ENCODE peak calls at places on chromosome 1, in four cellular contexts. G is NT2/D1, F is H1, L is GM12878. U is an unnamed sample.

GRCh38 chr1:160046494-160047115 is 14.8 kb upstream of the PIGM start:
- DNase-seq in F (no peak), G (no peak), L (no peak), U (peak)

GRCh38 chr1:86151427-86151826 is 5.1 kb downstream of the COL24A1 start:
- DNase-seq in G (no peak), L (no peak), F (no peak), U (no peak)

GRCh38 chr1:94982403-94982802 is 55.5 kb upstream of the CNN3 start:
- DNase-seq in F (no peak), G (no peak), L (no peak), U (no peak)

GRCh38 chr1:215992620-215993019 is 425.5 kb downstream of the KCTD3 start:
- DNase-seq in L (no peak), G (peak), F (no peak), U (peak)

GRCh38 chr1:234532511-234532922 is 53.5 kb upstream of the TARBP1 start:
- DNase-seq in F (no peak), L (no peak), G (no peak), U (no peak)

GRCh38 chr1:8370046-8370881 is 52.4 kb downstream of the SLC45A1 start:
- DNase-seq in L (no peak), F (no peak), G (no peak), U (no peak)

GRCh38 chr1:175195798-175196197 is 3.2 kb upstream of the KIAA0040 start:
- DNase-seq in G (no peak), L (no peak), F (no peak), U (no peak)

GRCh38 chr1:211305044-211305443 is 21.6 kb upstream of the TRAF5 start:
- DNase-seq in G (no peak), F (no peak), L (no peak), U (peak)

GRCh38 chr1:118504231-118504644 is 319.2 kb upstream of the SPAG17 start:
- DNase-seq in L (no peak), F (no peak), G (no peak), U (no peak)

GRCh38 chr1:11595287-11595686 is 58.9 kb downstream of the FBXO2 start:
- DNase-seq in F (no peak), L (no peak), G (no peak), U (no peak)

GRCh38 chr1:240350910-240351331 is 259.2 kb downstream of the FMN2 start:
- DNase-seq in F (no peak), G (no peak), L (no peak), U (no peak)

GRCh38 chr1:178870944-178871343 is at the start of gene ANGPTL1:
- DNase-seq in F (no peak), L (no peak), G (no peak), U (no peak)

GRCh38 chr1:184160236-184160635 is 108.7 kb downstream of the TSEN15 start:
- DNase-seq in G (no peak), F (no peak), L (peak), U (no peak)

DNA sequence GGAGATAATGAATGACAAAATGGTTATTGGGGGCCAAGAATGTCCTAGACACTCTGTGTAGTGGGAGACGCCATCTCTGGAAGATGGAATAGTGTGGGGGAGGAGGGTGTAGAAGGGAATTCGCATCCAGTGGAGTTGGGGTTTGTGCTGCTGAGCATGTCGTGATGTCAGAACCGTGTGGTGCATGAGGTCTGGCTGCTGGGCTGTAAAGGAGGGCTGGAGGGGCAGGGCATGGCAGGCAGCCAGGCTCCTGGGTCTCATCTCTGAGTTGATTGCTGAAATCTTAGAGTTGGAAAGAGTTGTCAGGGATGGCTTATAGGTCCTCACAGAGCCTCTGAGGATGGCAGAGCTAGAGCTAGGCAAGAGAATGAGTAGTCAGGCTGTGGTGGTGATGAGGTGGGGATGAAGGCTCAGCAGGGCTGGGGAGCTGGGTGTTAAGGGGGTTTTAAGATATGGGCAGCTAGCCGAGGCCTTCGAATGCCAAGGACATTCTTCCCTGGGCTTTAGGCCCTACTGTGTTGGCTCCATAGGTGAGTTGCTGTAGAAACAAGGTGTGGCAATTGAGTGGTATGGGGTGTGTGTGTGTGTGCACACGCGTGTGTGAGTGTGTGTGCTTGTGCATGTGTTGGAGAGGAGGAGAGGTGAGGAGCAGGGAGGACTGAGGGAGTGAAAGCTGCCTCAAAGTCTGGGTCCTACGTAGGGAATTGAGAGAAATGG is 1.9 kb downstream of the PPFIA4 start:
- DNase-seq in F (no peak), G (no peak), L (no peak), U (no peak)
- TF ChIP-seq SUZ12 in F (no peak), G (no peak), L (no peak), U (no peak)

GRCh38 chr1:101282314-101283087 is 45.7 kb downstream of the S1PR1 start:
- DNase-seq in G (no peak), F (no peak), L (no peak), U (peak)
- TF ChIP-seq SUZ12 in G (no peak), F (no peak), L (no peak), U (no peak)

GRCh38 chr1:148290881-148291280 is 138.8 kb upstream of the NBPF11 start:
- DNase-seq in F (no peak), L (no peak), G (no peak), U (no peak)
- TF ChIP-seq SUZ12 in F (no peak), L (no peak), G (no peak), U (no peak)

GRCh38 chr1:116325922-116326321 is 47.1 kb upstream of the ATP1A1 start:
- DNase-seq in G (no peak), F (no peak), L (no peak), U (no peak)
- TF ChIP-seq SUZ12 in G (no peak), F (no peak), L (no peak), U (no peak)

DNA sequence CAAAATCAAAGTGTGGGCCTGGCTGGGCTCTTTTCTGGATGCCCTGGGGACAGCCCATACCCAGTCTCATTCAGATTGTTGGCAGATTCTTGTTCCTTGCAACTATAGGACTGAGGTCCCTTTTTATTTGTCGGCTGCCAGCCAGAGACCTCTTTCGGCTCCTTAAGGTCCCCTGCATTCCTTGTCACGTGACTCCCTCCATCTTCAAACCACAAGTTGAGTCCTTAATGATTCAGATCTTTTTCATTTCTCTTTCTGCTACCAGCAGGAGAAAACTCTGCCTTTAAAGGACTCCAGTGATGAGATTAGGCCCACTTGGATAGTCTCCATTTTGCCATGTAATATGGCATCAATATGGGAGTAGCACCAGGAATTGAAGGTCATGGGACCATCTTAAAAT is 48.6 kb downstream of the PATJ start:
- DNase-seq in F (no peak), L (no peak), G (no peak), U (no peak)
- TF ChIP-seq SUZ12 in F (no peak), L (no peak), G (no peak), U (no peak)

GRCh38 chr1:204879351-204879750 is 8.7 kb downstream of the NFASC start:
- DNase-seq in F (no peak), L (no peak), G (no peak), U (no peak)

GRCh38 chr1:204882479-204882878 is 11.8 kb downstream of the NFASC start:
- DNase-seq in F (no peak), G (no peak), L (no peak), U (no peak)

GRCh38 chr1:204883405-204883804 is 12.7 kb downstream of the NFASC start:
- DNase-seq in G (no peak), F (no peak), L (no peak), U (no peak)

GRCh38 chr1:204878835-204879234 is 8.2 kb downstream of the NFASC start:
- DNase-seq in G (no peak), F (no peak), L (no peak), U (no peak)

GRCh38 chr1:204880906-204881305 is 10.2 kb downstream of the NFASC start:
- DNase-seq in F (no peak), G (no peak), L (no peak), U (no peak)
- TF ChIP-seq SUZ12 in F (no peak), G (no peak), L (no peak), U (no peak)

DNA sequence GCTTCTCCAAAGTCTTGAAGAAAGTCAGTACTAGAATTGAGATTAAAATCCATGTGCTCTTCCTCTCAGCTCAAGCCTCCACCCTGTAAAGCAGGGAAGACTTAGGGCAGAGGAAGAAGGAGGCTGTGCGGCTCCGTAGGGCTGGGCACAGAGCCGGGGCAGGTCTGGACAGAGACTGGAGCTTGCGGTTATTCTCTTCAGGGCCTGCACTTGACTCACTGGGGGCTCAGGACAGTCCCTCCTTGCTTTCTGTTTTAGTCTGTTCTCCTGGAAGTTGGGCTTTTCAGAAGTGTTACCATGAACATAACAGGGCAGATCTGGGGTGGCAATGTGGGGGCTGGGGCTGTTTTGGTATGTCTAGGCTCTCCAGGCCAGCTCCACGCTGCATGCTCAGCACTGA is 21.6 kb upstream of the TRABD2B start:
- DNase-seq in F (no peak), L (no peak), G (no peak), U (no peak)
- TF ChIP-seq SUZ12 in F (no peak), L (no peak), G (no peak), U (no peak)

DNA sequence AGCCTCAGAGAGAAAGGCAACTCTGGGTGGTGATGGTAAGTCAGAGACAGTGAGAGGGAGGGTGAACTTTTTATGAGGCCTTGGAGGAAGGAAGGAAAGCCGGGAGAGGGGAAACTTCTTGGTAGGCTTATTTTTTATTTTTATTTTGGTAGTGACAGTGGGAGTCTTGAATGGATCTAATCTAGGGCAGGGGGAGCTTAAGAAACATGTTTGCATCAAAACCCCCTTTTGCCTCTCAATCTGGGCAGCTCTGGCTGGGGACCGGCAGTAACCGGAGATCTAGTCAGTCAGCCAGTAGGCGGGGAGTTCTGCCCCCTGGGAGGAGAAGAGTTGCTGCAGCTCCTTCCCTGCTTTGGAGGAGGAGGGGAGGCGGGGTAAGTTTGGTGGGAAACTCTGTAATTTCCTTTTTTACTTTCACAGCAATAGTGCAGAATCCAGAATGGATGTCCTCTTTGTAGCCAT is at the start of gene C1orf54:
- DNase-seq in G (peak), L (no peak), F (no peak), U (peak)
- TF ChIP-seq SUZ12 in G (no peak), L (no peak), F (no peak), U (no peak)

DNA sequence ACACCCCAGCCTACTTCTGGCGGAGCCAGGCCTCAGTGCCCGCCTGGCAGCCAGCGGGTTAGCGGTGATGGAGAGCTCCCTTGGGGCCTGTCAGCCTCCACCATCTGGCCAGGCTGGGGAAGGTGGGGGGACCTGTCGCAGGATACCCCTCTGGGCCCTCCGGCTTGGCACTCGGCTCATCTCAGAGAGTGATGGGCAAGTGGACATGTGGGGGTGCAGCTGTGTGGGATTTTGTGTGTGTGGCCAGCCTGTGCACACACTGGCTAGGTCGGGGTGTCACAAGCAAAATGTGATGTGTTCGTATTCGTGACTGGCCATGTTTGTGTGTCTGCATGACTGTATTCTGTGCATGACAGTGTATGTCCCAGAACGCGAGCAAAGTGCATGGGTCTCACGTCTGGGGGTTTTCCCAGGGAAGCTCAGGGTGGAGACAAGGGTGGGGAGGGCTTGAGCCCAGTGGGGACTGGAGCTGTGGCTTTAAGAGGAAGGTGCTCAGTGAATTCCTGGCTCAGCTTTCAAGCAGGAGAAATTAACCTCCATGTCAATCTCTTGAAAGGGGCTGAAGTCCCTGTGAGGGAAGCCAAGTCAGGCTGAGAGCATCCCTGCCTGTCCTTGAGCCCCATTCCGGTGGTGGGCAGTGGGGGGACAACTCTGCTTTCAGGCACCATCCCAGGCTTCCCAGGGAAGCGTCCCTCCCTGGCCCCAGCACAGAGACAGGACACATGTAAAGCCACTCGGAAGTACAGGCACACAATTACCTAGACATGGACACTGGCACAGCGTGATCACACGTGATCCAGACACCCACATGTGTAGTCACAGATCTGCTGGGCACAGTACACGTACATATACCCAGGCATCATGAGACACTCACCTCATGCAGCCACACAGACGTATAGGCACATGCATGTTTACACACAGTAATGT is 21.1 kb upstream of the ADGRB2 start:
- DNase-seq in F (no peak), G (no peak), L (no peak), U (no peak)
- TF ChIP-seq SUZ12 in F (no peak), G (no peak), L (no peak), U (no peak)